ENCODE peak calls at places on chromosomes 16 and 17, in five cellular contexts. One of them, this sample, is unnamed.
A peak's percentile ranks its signal among the peaks of the same experiment; 100 is the strongest.

GRCh38 chr17:56833812-56834379 is at the start of the genes C17orf67 and DGKE:
- DNase-seq in progenitor cell of endocrine pancreas: peak; percentile 93
- DNase-seq in BJ: peak; percentile 69
- DNase-seq in fibroblast of lung: peak; percentile 90
- DNase-seq in dorsolateral prefrontal cortex: peak; percentile 96
- DNase-seq in this sample: peak; percentile 70

GRCh38 chr17:60618854-60619253 is 18.9 kb downstream of the PPM1D start:
- DNase-seq in BJ: no peak
- DNase-seq in progenitor cell of endocrine pancreas: no peak
- DNase-seq in dorsolateral prefrontal cortex: no peak
- DNase-seq in fibroblast of lung: no peak
- DNase-seq in this sample: no peak

GRCh38 chr17:78935419-78936323 is 10.5 kb upstream of the TIMP2 start:
- DNase-seq in dorsolateral prefrontal cortex: no peak
- DNase-seq in progenitor cell of endocrine pancreas: no peak
- DNase-seq in BJ: peak; percentile 82
- DNase-seq in fibroblast of lung: peak; percentile 98
- DNase-seq in this sample: peak; percentile 76

GRCh38 chr17:22138861-22139469 is 446.6 kb downstream of the KCNJ18 start:
- DNase-seq in fibroblast of lung: no peak
- DNase-seq in BJ: no peak
- DNase-seq in progenitor cell of endocrine pancreas: no peak
- DNase-seq in dorsolateral prefrontal cortex: no peak
- DNase-seq in this sample: no peak

GRCh38 chr16:30397776-30398659 is 2.8 kb downstream of the ZNF48 start:
- DNase-seq in dorsolateral prefrontal cortex: no peak
- DNase-seq in fibroblast of lung: no peak
- DNase-seq in progenitor cell of endocrine pancreas: no peak
- DNase-seq in BJ: no peak
- DNase-seq in this sample: no peak

GRCh38 chr16:9165601-9166220 is 74.3 kb downstream of the HAPSTR1 start:
- DNase-seq in BJ: no peak
- DNase-seq in fibroblast of lung: no peak
- DNase-seq in dorsolateral prefrontal cortex: no peak
- DNase-seq in progenitor cell of endocrine pancreas: no peak
- DNase-seq in this sample: no peak

GRCh38 chr16:70337814-70338213 is 8.9 kb upstream of the DDX19A start:
- DNase-seq in dorsolateral prefrontal cortex: no peak
- DNase-seq in progenitor cell of endocrine pancreas: no peak
- DNase-seq in fibroblast of lung: no peak
- DNase-seq in BJ: no peak
- DNase-seq in this sample: no peak

GRCh38 chr16:1331712-1332617 is 1.5 kb upstream of the BAIAP3 start:
- DNase-seq in BJ: peak; percentile 12
- DNase-seq in dorsolateral prefrontal cortex: no peak
- DNase-seq in progenitor cell of endocrine pancreas: peak; percentile 54
- DNase-seq in fibroblast of lung: peak; percentile 25
- DNase-seq in this sample: peak; percentile 54

GRCh38 chr17:48770954-48771353 is 42.4 kb upstream of the HOXB13 start:
- DNase-seq in progenitor cell of endocrine pancreas: no peak
- DNase-seq in BJ: no peak
- DNase-seq in fibroblast of lung: no peak
- DNase-seq in dorsolateral prefrontal cortex: no peak
- DNase-seq in this sample: no peak

GRCh38 chr16:997440-998051 is 16.0 kb downstream of the SOX8 start:
- DNase-seq in fibroblast of lung: peak; percentile 48
- DNase-seq in progenitor cell of endocrine pancreas: peak; percentile 38
- DNase-seq in BJ: peak; percentile 9
- DNase-seq in dorsolateral prefrontal cortex: no peak
- DNase-seq in this sample: no peak

GRCh38 chr16:2999929-3000328 is 12.8 kb upstream of the CLDN9 start:
- DNase-seq in dorsolateral prefrontal cortex: no peak
- DNase-seq in BJ: no peak
- DNase-seq in fibroblast of lung: no peak
- DNase-seq in progenitor cell of endocrine pancreas: no peak
- DNase-seq in this sample: no peak

GRCh38 chr17:1693339-1693738 is 8.7 kb upstream of the PRPF8 start:
- DNase-seq in progenitor cell of endocrine pancreas: no peak
- DNase-seq in fibroblast of lung: peak; percentile 40
- DNase-seq in BJ: no peak
- DNase-seq in dorsolateral prefrontal cortex: no peak
- DNase-seq in this sample: no peak

GRCh38 chr17:44623070-44623725 is 33.1 kb upstream of the MEIOC start:
- DNase-seq in dorsolateral prefrontal cortex: no peak
- DNase-seq in fibroblast of lung: peak; percentile 67
- DNase-seq in progenitor cell of endocrine pancreas: no peak
- DNase-seq in BJ: no peak
- DNase-seq in this sample: no peak

GRCh38 chr17:77607606-77608005 is 350.9 kb upstream of the TNRC6C start:
- DNase-seq in fibroblast of lung: no peak
- DNase-seq in dorsolateral prefrontal cortex: no peak
- DNase-seq in BJ: no peak
- DNase-seq in progenitor cell of endocrine pancreas: no peak
- DNase-seq in this sample: no peak

GRCh38 chr17:5329784-5330557 is 47.9 kb downstream of the RABEP1 start:
- DNase-seq in dorsolateral prefrontal cortex: no peak
- DNase-seq in progenitor cell of endocrine pancreas: no peak
- DNase-seq in fibroblast of lung: peak; percentile 25
- DNase-seq in BJ: no peak
- DNase-seq in this sample: no peak

GRCh38 chr17:81665205-81666091 is 957 bp downstream of the OXLD1 start:
- DNase-seq in dorsolateral prefrontal cortex: no peak
- DNase-seq in fibroblast of lung: peak; percentile 21
- DNase-seq in progenitor cell of endocrine pancreas: no peak
- DNase-seq in BJ: no peak
- DNase-seq in this sample: no peak

GRCh38 chr17:75776399-75777242 is 8.0 kb upstream of the UNK start:
- DNase-seq in progenitor cell of endocrine pancreas: no peak
- DNase-seq in fibroblast of lung: no peak
- DNase-seq in dorsolateral prefrontal cortex: no peak
- DNase-seq in BJ: no peak
- DNase-seq in this sample: no peak

GRCh38 chr17:14038206-14038605 is 31.1 kb upstream of the COX10 start:
- DNase-seq in dorsolateral prefrontal cortex: no peak
- DNase-seq in fibroblast of lung: peak; percentile 89
- DNase-seq in BJ: peak; percentile 7
- DNase-seq in progenitor cell of endocrine pancreas: no peak
- DNase-seq in this sample: no peak

GRCh38 chr16:83970430-83970815 is 2.4 kb downstream of the NECAB2 start:
- DNase-seq in BJ: no peak
- DNase-seq in fibroblast of lung: no peak
- DNase-seq in progenitor cell of endocrine pancreas: no peak
- DNase-seq in dorsolateral prefrontal cortex: no peak
- DNase-seq in this sample: no peak

GRCh38 chr17:56772442-56772841 is 61.3 kb downstream of the C17orf67 start:
- DNase-seq in progenitor cell of endocrine pancreas: no peak
- DNase-seq in BJ: no peak
- DNase-seq in fibroblast of lung: no peak
- DNase-seq in dorsolateral prefrontal cortex: no peak
- DNase-seq in this sample: no peak

GRCh38 chr17:45863857-45864654 is 19.4 kb downstream of the SPPL2C start:
- DNase-seq in fibroblast of lung: no peak
- DNase-seq in progenitor cell of endocrine pancreas: no peak
- DNase-seq in BJ: no peak
- DNase-seq in dorsolateral prefrontal cortex: no peak
- DNase-seq in this sample: no peak

GRCh38 chr16:30761928-30762902 is at the start of the genes CFAP119 and RNF40:
- DNase-seq in fibroblast of lung: peak; percentile 96
- DNase-seq in progenitor cell of endocrine pancreas: peak; percentile 94
- DNase-seq in BJ: peak; percentile 93
- DNase-seq in dorsolateral prefrontal cortex: peak; percentile 92
- DNase-seq in this sample: peak; percentile 94

GRCh38 chr16:8254425-8254824 is 335.9 kb downstream of the TMEM114 start:
- DNase-seq in BJ: no peak
- DNase-seq in fibroblast of lung: no peak
- DNase-seq in dorsolateral prefrontal cortex: no peak
- DNase-seq in progenitor cell of endocrine pancreas: no peak
- DNase-seq in this sample: no peak

GRCh38 chr16:1706386-1707192 is 594 bp downstream of the MAPK8IP3 start:
- DNase-seq in dorsolateral prefrontal cortex: no peak
- DNase-seq in fibroblast of lung: peak; percentile 40
- DNase-seq in progenitor cell of endocrine pancreas: no peak
- DNase-seq in BJ: no peak
- DNase-seq in this sample: no peak

GRCh38 chr17:49431743-49432142 is 17.1 kb upstream of the PHB1 start:
- DNase-seq in fibroblast of lung: no peak
- DNase-seq in dorsolateral prefrontal cortex: no peak
- DNase-seq in BJ: no peak
- DNase-seq in progenitor cell of endocrine pancreas: no peak
- DNase-seq in this sample: no peak

GRCh38 chr16:86755571-86756006 is 177.2 kb downstream of the FOXL1 start:
- DNase-seq in dorsolateral prefrontal cortex: no peak
- DNase-seq in fibroblast of lung: no peak
- DNase-seq in progenitor cell of endocrine pancreas: no peak
- DNase-seq in BJ: no peak
- DNase-seq in this sample: no peak

GRCh38 chr16:53121666-53122065 is 66.9 kb downstream of the CHD9 start:
- DNase-seq in fibroblast of lung: no peak
- DNase-seq in BJ: no peak
- DNase-seq in dorsolateral prefrontal cortex: no peak
- DNase-seq in progenitor cell of endocrine pancreas: no peak
- DNase-seq in this sample: no peak

DNA sequence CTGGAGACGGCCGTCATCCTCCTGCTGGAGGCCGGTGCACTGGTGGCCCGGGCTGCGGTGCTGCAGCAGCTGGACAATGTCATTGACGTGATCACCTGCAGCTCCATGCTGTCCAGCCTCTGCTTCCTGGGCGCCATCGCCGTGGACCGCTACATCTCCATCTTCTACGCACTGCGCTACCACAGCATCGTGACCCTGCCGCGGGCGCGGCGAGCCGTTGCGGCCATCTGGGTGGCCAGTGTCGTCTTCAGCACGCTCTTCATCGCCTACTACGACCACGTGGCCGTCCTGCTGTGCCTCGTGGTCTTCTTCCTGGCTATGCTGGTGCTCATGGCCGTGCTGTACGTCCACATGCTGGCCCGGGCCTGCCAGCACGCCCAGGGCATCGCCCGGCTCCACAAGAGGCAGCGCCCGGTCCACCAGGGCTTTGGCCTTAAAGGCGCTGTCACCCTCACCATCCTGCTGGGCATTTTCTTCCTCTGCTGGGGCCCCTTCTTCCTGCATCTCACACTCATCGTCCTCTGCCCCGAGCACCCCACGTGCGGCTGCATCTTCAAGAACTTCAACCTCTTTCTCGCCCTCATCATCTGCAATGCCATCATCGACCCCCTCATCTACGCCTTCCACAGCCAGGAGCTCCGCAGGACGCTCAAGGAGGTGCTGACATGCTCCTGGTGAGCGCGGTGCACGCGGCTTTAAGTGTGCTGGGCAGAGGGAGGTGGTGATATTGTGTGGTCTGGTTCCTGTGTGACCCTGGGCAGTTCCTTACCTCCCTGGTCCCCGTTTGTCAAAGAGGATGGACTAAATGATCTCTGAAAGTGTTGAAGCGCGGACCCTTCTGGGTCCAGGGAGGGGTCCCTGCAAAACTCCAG is 1.1 kb downstream of the MC1R start:
- DNase-seq in progenitor cell of endocrine pancreas: no peak
- DNase-seq in dorsolateral prefrontal cortex: no peak
- DNase-seq in fibroblast of lung: no peak
- DNase-seq in BJ: no peak
- DNase-seq in this sample: no peak
- TF ChIP-seq CTCF in progenitor cell of endocrine pancreas: no peak
- TF ChIP-seq CTCF in dorsolateral prefrontal cortex: no peak
- TF ChIP-seq CTCF in fibroblast of lung: no peak
- TF ChIP-seq CTCF in BJ: no peak
- TF ChIP-seq CTCF in this sample: no peak

DNA sequence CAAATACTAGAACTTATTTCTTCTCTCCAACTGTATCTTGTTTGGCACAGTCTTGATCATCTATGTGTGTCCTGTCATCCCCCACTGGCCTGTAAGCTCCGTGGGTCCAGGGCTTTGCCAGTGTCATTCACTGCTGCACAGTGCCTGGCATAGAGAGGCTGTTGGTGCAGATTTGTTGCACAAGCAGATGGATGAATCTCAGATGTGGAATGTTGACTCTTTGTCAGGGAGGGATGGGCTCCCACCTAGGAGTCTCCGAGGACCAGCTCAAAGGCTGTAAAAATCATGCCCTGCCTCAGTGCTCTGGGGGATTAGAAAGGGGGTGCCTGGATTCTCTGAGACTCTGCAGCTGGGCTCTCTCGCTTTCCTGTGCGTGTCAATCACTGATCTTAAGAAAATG is 60.6 kb downstream of the RAB11FIP4 start:
- DNase-seq in BJ: no peak
- DNase-seq in progenitor cell of endocrine pancreas: no peak
- DNase-seq in fibroblast of lung: no peak
- DNase-seq in dorsolateral prefrontal cortex: no peak
- DNase-seq in this sample: no peak
- TF ChIP-seq CTCF in BJ: no peak
- TF ChIP-seq CTCF in progenitor cell of endocrine pancreas: no peak
- TF ChIP-seq CTCF in fibroblast of lung: no peak
- TF ChIP-seq CTCF in dorsolateral prefrontal cortex: no peak
- TF ChIP-seq CTCF in this sample: no peak

GRCh38 chr16:56870271-56870888 is 5.4 kb downstream of the SLC12A3 start:
- DNase-seq in dorsolateral prefrontal cortex: no peak
- DNase-seq in BJ: no peak
- DNase-seq in progenitor cell of endocrine pancreas: no peak
- DNase-seq in fibroblast of lung: no peak
- DNase-seq in this sample: no peak

GRCh38 chr16:56872863-56873391 is 7.9 kb downstream of the SLC12A3 start:
- DNase-seq in BJ: no peak
- DNase-seq in progenitor cell of endocrine pancreas: no peak
- DNase-seq in fibroblast of lung: no peak
- DNase-seq in dorsolateral prefrontal cortex: no peak
- DNase-seq in this sample: no peak

GRCh38 chr16:56869513-56870270 is 4.7 kb downstream of the SLC12A3 start:
- DNase-seq in BJ: no peak
- DNase-seq in progenitor cell of endocrine pancreas: no peak
- DNase-seq in fibroblast of lung: no peak
- DNase-seq in dorsolateral prefrontal cortex: no peak
- DNase-seq in this sample: no peak

GRCh38 chr16:56868175-56868574 is 3.2 kb downstream of the SLC12A3 start:
- DNase-seq in BJ: no peak
- DNase-seq in progenitor cell of endocrine pancreas: no peak
- DNase-seq in fibroblast of lung: no peak
- DNase-seq in dorsolateral prefrontal cortex: no peak
- DNase-seq in this sample: no peak

DNA sequence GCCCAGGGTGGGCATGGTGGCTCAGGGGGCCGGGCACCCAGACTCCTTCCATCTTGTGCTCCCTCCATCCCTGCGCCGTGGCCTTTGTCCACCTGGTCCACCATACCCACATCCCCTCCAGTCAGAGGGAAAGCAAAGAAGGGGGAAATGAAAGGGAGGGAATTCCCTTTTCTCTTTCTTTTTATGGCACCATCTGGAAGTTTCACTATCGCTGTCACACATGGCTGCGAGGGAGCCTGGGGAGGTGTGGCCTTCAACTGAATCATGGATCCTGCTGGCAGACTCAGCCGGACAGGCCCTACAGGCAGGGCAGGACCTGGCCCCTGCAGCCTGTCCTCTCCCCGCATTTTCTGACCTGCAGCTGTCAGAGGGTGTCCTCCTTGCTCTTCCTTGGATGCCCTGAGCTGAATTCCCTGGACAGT is 6.2 kb downstream of the SLC12A3 start:
- DNase-seq in BJ: no peak
- DNase-seq in dorsolateral prefrontal cortex: no peak
- DNase-seq in progenitor cell of endocrine pancreas: no peak
- DNase-seq in fibroblast of lung: peak; percentile 27
- DNase-seq in this sample: no peak
- TF ChIP-seq CTCF in BJ: no peak
- TF ChIP-seq CTCF in dorsolateral prefrontal cortex: no peak
- TF ChIP-seq CTCF in progenitor cell of endocrine pancreas: no peak
- TF ChIP-seq CTCF in fibroblast of lung: no peak
- TF ChIP-seq CTCF in this sample: no peak

GRCh38 chr17:72056727-72057290 is 64.0 kb upstream of the SOX9 start:
- DNase-seq in BJ: no peak
- DNase-seq in dorsolateral prefrontal cortex: no peak
- DNase-seq in fibroblast of lung: no peak
- DNase-seq in progenitor cell of endocrine pancreas: no peak
- DNase-seq in this sample: no peak
- TF ChIP-seq CTCF in BJ: no peak
- TF ChIP-seq CTCF in dorsolateral prefrontal cortex: no peak
- TF ChIP-seq CTCF in fibroblast of lung: no peak
- TF ChIP-seq CTCF in progenitor cell of endocrine pancreas: no peak
- TF ChIP-seq CTCF in this sample: no peak